ENCODE peak calls at places on chromosomes 13 and 19, in seven cellular contexts. One of them, this sample, is unnamed.

GRCh38 chr19:55597493-55597892 is 1.8 kb downstream of the FIZ1 start:
- DNase-seq in HCT116: no peak
- DNase-seq in GM23338: no peak
- DNase-seq in neural progenitor cell: no peak
- DNase-seq in SK-N-SH: peak
- DNase-seq in PC-3: no peak
- DNase-seq in OCI-LY7: no peak
- DNase-seq in this sample: no peak

GRCh38 chr19:48632692-48633147 is 4.5 kb downstream of the DBP start:
- DNase-seq in SK-N-SH: no peak
- DNase-seq in OCI-LY7: no peak
- DNase-seq in PC-3: no peak
- DNase-seq in GM23338: no peak
- DNase-seq in HCT116: no peak
- DNase-seq in neural progenitor cell: no peak
- DNase-seq in this sample: peak

GRCh38 chr19:46218160-46218559 is 11.4 kb upstream of the IGFL1 start:
- DNase-seq in HCT116: peak
- DNase-seq in GM23338: peak
- DNase-seq in OCI-LY7: peak
- DNase-seq in neural progenitor cell: peak
- DNase-seq in SK-N-SH: no peak
- DNase-seq in PC-3: peak
- DNase-seq in this sample: peak

GRCh38 chr19:19471682-19472081 is 43.7 kb downstream of the TSSK6 start:
- DNase-seq in neural progenitor cell: no peak
- DNase-seq in PC-3: no peak
- DNase-seq in GM23338: no peak
- DNase-seq in HCT116: no peak
- DNase-seq in SK-N-SH: no peak
- DNase-seq in OCI-LY7: peak
- DNase-seq in this sample: no peak

GRCh38 chr19:12513531-12514061 is 29.0 kb upstream of the ZNF709 start:
- DNase-seq in GM23338: peak
- DNase-seq in neural progenitor cell: no peak
- DNase-seq in HCT116: no peak
- DNase-seq in OCI-LY7: no peak
- DNase-seq in PC-3: no peak
- DNase-seq in SK-N-SH: peak
- DNase-seq in this sample: no peak

GRCh38 chr19:1862424-1863307 is 713 bp downstream of the KLF16 start:
- DNase-seq in OCI-LY7: peak
- DNase-seq in GM23338: peak
- DNase-seq in SK-N-SH: peak
- DNase-seq in neural progenitor cell: peak
- DNase-seq in PC-3: peak
- DNase-seq in HCT116: no peak
- DNase-seq in this sample: peak

GRCh38 chr13:24148414-24149305 is 11.9 kb upstream of the SPATA13 start:
- DNase-seq in HCT116: peak
- DNase-seq in GM23338: peak
- DNase-seq in SK-N-SH: no peak
- DNase-seq in OCI-LY7: no peak
- DNase-seq in neural progenitor cell: no peak
- DNase-seq in PC-3: peak
- DNase-seq in this sample: peak

GRCh38 chr19:49437231-49437630 is 4.1 kb downstream of the SLC17A7 start:
- DNase-seq in neural progenitor cell: no peak
- DNase-seq in HCT116: no peak
- DNase-seq in SK-N-SH: peak
- DNase-seq in OCI-LY7: no peak
- DNase-seq in PC-3: no peak
- DNase-seq in GM23338: no peak
- DNase-seq in this sample: no peak

GRCh38 chr19:5014941-5015340 is 46.0 kb downstream of the KDM4B start:
- DNase-seq in neural progenitor cell: no peak
- DNase-seq in GM23338: no peak
- DNase-seq in HCT116: no peak
- DNase-seq in OCI-LY7: no peak
- DNase-seq in SK-N-SH: no peak
- DNase-seq in PC-3: no peak
- DNase-seq in this sample: no peak

GRCh38 chr13:59176775-59177174 is 987.0 kb downstream of the DIAPH3 start:
- DNase-seq in SK-N-SH: no peak
- DNase-seq in neural progenitor cell: no peak
- DNase-seq in HCT116: no peak
- DNase-seq in GM23338: peak
- DNase-seq in OCI-LY7: peak
- DNase-seq in PC-3: peak
- DNase-seq in this sample: no peak
- TF ChIP-seq EZH2phosphoT487 in SK-N-SH: no peak
- TF ChIP-seq EZH2phosphoT487 in neural progenitor cell: no peak
- TF ChIP-seq EZH2phosphoT487 in HCT116: no peak
- TF ChIP-seq EZH2phosphoT487 in GM23338: no peak
- TF ChIP-seq EZH2phosphoT487 in OCI-LY7: no peak
- TF ChIP-seq EZH2phosphoT487 in PC-3: no peak
- TF ChIP-seq EZH2phosphoT487 in this sample: no peak

GRCh38 chr13:113338451-113338850 is 25.5 kb downstream of the GRTP1 start:
- DNase-seq in PC-3: no peak
- DNase-seq in neural progenitor cell: no peak
- DNase-seq in OCI-LY7: no peak
- DNase-seq in SK-N-SH: no peak
- DNase-seq in HCT116: no peak
- DNase-seq in GM23338: no peak
- DNase-seq in this sample: no peak
- H3K4me2 ChIP-seq in PC-3: no peak
- H3K4me2 ChIP-seq in neural progenitor cell: no peak
- H3K4me2 ChIP-seq in OCI-LY7: no peak
- H3K4me2 ChIP-seq in SK-N-SH: no peak
- H3K4me2 ChIP-seq in HCT116: no peak
- H3K4me2 ChIP-seq in GM23338: no peak
- H3K4me2 ChIP-seq in this sample: no peak

GRCh38 chr13:67135356-67135755 is 94.8 kb downstream of the PCDH9 start:
- DNase-seq in OCI-LY7: no peak
- DNase-seq in HCT116: no peak
- DNase-seq in GM23338: no peak
- DNase-seq in PC-3: no peak
- DNase-seq in SK-N-SH: no peak
- DNase-seq in neural progenitor cell: no peak
- DNase-seq in this sample: no peak
- TF ChIP-seq EZH2phosphoT487 in OCI-LY7: no peak
- TF ChIP-seq EZH2phosphoT487 in HCT116: no peak
- TF ChIP-seq EZH2phosphoT487 in GM23338: no peak
- TF ChIP-seq EZH2phosphoT487 in PC-3: no peak
- TF ChIP-seq EZH2phosphoT487 in SK-N-SH: no peak
- TF ChIP-seq EZH2phosphoT487 in neural progenitor cell: no peak
- TF ChIP-seq EZH2phosphoT487 in this sample: no peak

DNA sequence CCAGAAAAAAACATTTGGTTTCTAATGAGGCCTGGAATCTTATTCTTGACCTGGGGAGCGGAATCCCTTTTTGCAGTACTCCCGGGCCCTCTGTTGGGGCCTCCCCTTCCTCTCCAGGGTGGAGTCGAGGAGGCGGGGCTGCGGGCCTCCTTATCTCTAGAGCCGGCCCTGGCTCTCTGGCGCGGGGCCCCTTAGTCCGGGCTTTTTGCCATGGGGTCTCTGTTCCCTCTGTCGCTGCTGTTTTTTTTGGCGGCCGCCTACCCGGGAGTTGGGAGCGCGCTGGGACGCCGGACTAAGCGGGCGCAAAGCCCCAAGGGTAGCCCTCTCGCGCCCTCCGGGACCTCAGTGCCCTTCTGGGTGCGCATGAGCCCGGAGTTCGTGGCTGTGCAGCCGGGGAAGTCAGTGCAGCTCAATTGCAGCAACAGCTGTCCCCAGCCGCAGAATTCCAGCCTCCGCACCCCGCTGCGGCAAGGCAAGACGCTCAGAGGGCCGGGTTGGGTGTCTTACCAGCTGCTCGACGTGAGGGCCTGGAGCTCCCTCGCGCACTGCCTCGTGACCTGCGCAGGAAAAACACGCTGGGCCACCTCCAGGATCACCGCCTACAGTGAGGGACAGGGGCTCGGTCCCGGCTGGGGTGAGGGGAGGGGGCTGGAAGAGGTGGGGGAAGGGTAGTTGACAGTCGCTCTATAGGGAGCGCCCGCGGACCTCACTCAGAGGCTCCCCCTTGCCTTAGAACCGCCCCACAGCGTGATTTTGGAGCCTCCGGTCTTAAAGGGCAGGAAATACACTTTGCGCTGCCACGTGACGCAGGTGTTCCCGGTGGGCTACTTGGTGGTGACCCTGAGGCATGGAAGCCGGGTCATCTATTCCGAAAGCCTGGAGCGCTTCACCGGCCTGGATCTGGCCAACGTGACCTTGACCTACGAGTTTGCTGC is at the start of gene ICAM4:
- DNase-seq in GM23338: peak
- DNase-seq in PC-3: no peak
- DNase-seq in SK-N-SH: peak
- DNase-seq in neural progenitor cell: peak
- DNase-seq in OCI-LY7: peak
- DNase-seq in HCT116: no peak
- DNase-seq in this sample: peak
- H3K4me2 ChIP-seq in GM23338: peak
- H3K4me2 ChIP-seq in PC-3: no peak
- H3K4me2 ChIP-seq in SK-N-SH: no peak
- H3K4me2 ChIP-seq in neural progenitor cell: peak
- H3K4me2 ChIP-seq in OCI-LY7: peak
- H3K4me2 ChIP-seq in HCT116: no peak
- H3K4me2 ChIP-seq in this sample: no peak

DNA sequence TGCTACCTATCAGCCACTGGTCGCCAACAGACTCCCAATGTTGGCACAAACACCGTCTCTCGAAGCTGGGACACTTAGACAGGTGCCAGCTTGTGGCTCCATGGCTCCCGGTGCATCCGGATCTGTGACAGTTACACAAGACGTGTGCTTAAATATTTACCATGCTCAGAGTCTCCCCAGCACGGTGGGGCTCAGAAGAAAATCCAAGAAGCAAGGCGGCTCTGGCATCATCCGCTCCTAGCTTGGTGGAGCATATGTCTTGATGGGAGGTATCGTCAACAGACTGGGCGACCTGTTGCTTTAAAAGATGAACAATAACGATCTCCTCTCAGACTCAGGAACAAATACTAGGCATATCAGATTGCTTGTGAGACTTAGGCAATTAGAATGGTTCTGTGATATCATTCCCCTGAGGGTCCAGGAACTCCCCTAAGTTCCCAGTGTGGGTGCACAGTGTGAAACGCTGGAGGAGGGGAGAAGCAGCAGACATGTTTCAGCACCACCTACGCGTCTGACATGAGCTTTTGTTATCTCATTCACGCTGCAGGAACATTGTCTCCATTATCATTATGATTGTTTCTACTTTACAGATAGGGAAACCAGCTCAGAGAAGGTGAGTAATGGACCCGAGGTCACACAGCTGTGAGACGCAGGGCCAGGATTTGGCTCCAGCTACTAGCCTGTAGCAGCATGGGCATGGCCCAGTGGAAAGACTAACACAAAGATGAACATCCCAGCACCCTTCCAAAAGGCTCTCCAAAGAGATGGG is 61.7 kb downstream of the ALOX5AP start:
- DNase-seq in OCI-LY7: no peak
- DNase-seq in GM23338: no peak
- DNase-seq in PC-3: peak
- DNase-seq in neural progenitor cell: no peak
- DNase-seq in HCT116: no peak
- DNase-seq in SK-N-SH: no peak
- DNase-seq in this sample: no peak
- TF ChIP-seq EZH2phosphoT487 in OCI-LY7: no peak
- TF ChIP-seq EZH2phosphoT487 in GM23338: no peak
- TF ChIP-seq EZH2phosphoT487 in PC-3: no peak
- TF ChIP-seq EZH2phosphoT487 in neural progenitor cell: no peak
- TF ChIP-seq EZH2phosphoT487 in HCT116: no peak
- TF ChIP-seq EZH2phosphoT487 in SK-N-SH: no peak
- TF ChIP-seq EZH2phosphoT487 in this sample: no peak

GRCh38 chr13:101739382-101740178 is 287.1 kb downstream of the ITGBL1 start:
- DNase-seq in OCI-LY7: no peak
- DNase-seq in PC-3: no peak
- DNase-seq in neural progenitor cell: no peak
- DNase-seq in SK-N-SH: no peak
- DNase-seq in GM23338: no peak
- DNase-seq in HCT116: no peak
- DNase-seq in this sample: no peak
- H3K4me2 ChIP-seq in OCI-LY7: no peak
- H3K4me2 ChIP-seq in PC-3: no peak
- H3K4me2 ChIP-seq in neural progenitor cell: no peak
- H3K4me2 ChIP-seq in SK-N-SH: no peak
- H3K4me2 ChIP-seq in GM23338: no peak
- H3K4me2 ChIP-seq in HCT116: no peak
- H3K4me2 ChIP-seq in this sample: no peak

DNA sequence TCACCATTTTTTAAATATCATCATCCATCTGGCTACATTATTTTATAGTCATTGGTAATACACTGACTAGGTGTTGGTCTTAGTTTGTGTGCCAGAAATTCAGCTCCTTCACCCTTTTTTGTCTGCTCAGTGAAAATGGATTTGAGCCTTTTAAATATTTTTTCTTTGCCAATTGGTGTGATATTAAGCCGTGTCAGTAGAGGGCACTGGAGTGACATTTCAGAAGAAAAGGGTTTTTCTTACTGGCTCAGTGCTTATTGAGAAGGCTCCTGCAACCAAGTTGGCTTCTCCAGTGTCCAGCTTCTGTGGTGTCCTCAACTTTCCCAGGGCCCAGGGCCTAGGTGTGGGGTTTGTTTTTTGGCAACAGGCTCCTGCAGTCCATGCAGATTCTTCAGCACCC is 546.6 kb downstream of the DACH1 start:
- DNase-seq in HCT116: no peak
- DNase-seq in PC-3: peak
- DNase-seq in OCI-LY7: peak
- DNase-seq in SK-N-SH: no peak
- DNase-seq in neural progenitor cell: peak
- DNase-seq in GM23338: peak
- DNase-seq in this sample: peak
- TF ChIP-seq EZH2phosphoT487 in HCT116: no peak
- TF ChIP-seq EZH2phosphoT487 in PC-3: no peak
- TF ChIP-seq EZH2phosphoT487 in OCI-LY7: no peak
- TF ChIP-seq EZH2phosphoT487 in SK-N-SH: no peak
- TF ChIP-seq EZH2phosphoT487 in neural progenitor cell: no peak
- TF ChIP-seq EZH2phosphoT487 in GM23338: no peak
- TF ChIP-seq EZH2phosphoT487 in this sample: no peak